ENCODE peak calls at places on chromosome 13, in four cellular contexts. One of them, this sample, is unnamed.

GRCh38 chr13:73938375-73939070 is 195.7 kb downstream of the KLF12 start:
- DNase-seq in fibroblast of villous mesenchyme: peak; percentile 59
- DNase-seq in NCI-H774: no peak
- DNase-seq in caudate nucleus: no peak
- DNase-seq in this sample: no peak

GRCh38 chr13:65803706-65804392 is 1426.3 kb downstream of the PCDH9 start:
- DNase-seq in NCI-H774: no peak
- DNase-seq in fibroblast of villous mesenchyme: no peak
- DNase-seq in caudate nucleus: no peak
- DNase-seq in this sample: no peak

GRCh38 chr13:113635709-113636108 is 22.3 kb downstream of the ATP4B start:
- DNase-seq in caudate nucleus: no peak
- DNase-seq in fibroblast of villous mesenchyme: no peak
- DNase-seq in NCI-H774: no peak
- DNase-seq in this sample: no peak

GRCh38 chr13:42653694-42654093 is 79.7 kb downstream of the TNFSF11 start:
- DNase-seq in NCI-H774: no peak
- DNase-seq in caudate nucleus: no peak
- DNase-seq in fibroblast of villous mesenchyme: no peak
- DNase-seq in this sample: no peak

GRCh38 chr13:69579351-69579750 is 528.3 kb upstream of the ATXN8OS start:
- DNase-seq in fibroblast of villous mesenchyme: no peak
- DNase-seq in NCI-H774: no peak
- DNase-seq in caudate nucleus: no peak
- DNase-seq in this sample: no peak

GRCh38 chr13:41835871-41836270 is 125.0 kb downstream of the VWA8 start:
- DNase-seq in NCI-H774: no peak
- DNase-seq in fibroblast of villous mesenchyme: peak; percentile 69
- DNase-seq in caudate nucleus: no peak
- DNase-seq in this sample: no peak

GRCh38 chr13:84433024-84433423 is 550.8 kb upstream of the SLITRK1 start:
- DNase-seq in NCI-H774: no peak
- DNase-seq in fibroblast of villous mesenchyme: no peak
- DNase-seq in caudate nucleus: no peak
- DNase-seq in this sample: no peak

GRCh38 chr13:108425056-108425455 is 155.5 kb downstream of the TNFSF13B start:
- DNase-seq in caudate nucleus: no peak
- DNase-seq in fibroblast of villous mesenchyme: no peak
- DNase-seq in NCI-H774: no peak
- DNase-seq in this sample: no peak

GRCh38 chr13:52411629-52412028 is 5.7 kb upstream of the THSD1 start:
- DNase-seq in fibroblast of villous mesenchyme: no peak
- DNase-seq in NCI-H774: no peak
- DNase-seq in caudate nucleus: no peak
- DNase-seq in this sample: no peak